ENCODE peak calls at places on chromosomes 3 and 15, in five cellular contexts. M is fibroblast of the aortic adventitia, T is WTC11, L is H9, C is cardiac muscle cell. E is an unnamed sample.

GRCh38 chr3:56702487-56703315 is 19.6 kb upstream of the TASOR start:
- DNase-seq in T (no peak), C (peak; percentile 86), M (peak; percentile 91), L (no peak), E (peak; percentile 46)

GRCh38 chr3:86245360-86245759 is 745.6 kb downstream of the VGLL3 start:
- DNase-seq in C (no peak), L (no peak), T (no peak), M (no peak), E (no peak)

GRCh38 chr3:133988631-133989161 is 41.0 kb downstream of the SLCO2A1 start:
- DNase-seq in C (no peak), L (peak; percentile 76), T (peak; percentile 31), M (no peak), E (no peak)

GRCh38 chr15:51341366-51342248 is at the start of gene GLDN:
- DNase-seq in M (no peak), T (peak; percentile 68), C (peak; percentile 28), L (peak; percentile 52), E (peak; percentile 20)

GRCh38 chr3:4735243-4735642 is 242.1 kb downstream of the ITPR1 start:
- DNase-seq in T (no peak), L (no peak), M (no peak), C (no peak), E (no peak)

GRCh38 chr3:61688307-61688695 is 126.9 kb downstream of the PTPRG start:
- DNase-seq in L (peak; percentile 96), C (no peak), T (peak; percentile 84), M (no peak), E (no peak)

GRCh38 chr3:45499529-45499928 is 95.0 kb upstream of the LIMD1 start:
- DNase-seq in L (no peak), T (no peak), C (peak; percentile 71), M (peak; percentile 76), E (no peak)

GRCh38 chr3:149572796-149573414 is 84.9 kb downstream of the WWTR1 start:
- DNase-seq in L (no peak), T (no peak), M (peak; percentile 87), C (peak; percentile 60), E (no peak)

GRCh38 chr15:72445426-72445825 is 28.7 kb upstream of the ARIH1 start:
- DNase-seq in M (no peak), L (no peak), C (peak; percentile 15), T (no peak), E (no peak)

GRCh38 chr15:45347033-45347432 is 31.3 kb downstream of the GATM start:
- DNase-seq in M (no peak), C (no peak), L (no peak), T (no peak), E (peak; percentile 12)

GRCh38 chr3:54014067-54014466 is 108.3 kb upstream of the CACNA2D3 start:
- DNase-seq in T (no peak), C (no peak), M (no peak), L (no peak), E (no peak)

GRCh38 chr3:53224026-53224425 is 31.8 kb downstream of the TKT start:
- DNase-seq in T (no peak), L (no peak), C (no peak), M (no peak), E (no peak)

GRCh38 chr3:8491246-8491645 is 10.4 kb upstream of the LMCD1 start:
- DNase-seq in L (no peak), M (no peak), C (no peak), T (no peak), E (no peak)

GRCh38 chr15:73985101-73985873 is 6.8 kb downstream of the STOML1 start:
- DNase-seq in C (peak; percentile 32), L (no peak), T (no peak), M (peak; percentile 55), E (no peak)

GRCh38 chr3:171334465-171334811 is 125.8 kb downstream of the TNIK start:
- DNase-seq in L (no peak), C (no peak), M (peak; percentile 51), T (no peak), E (peak; percentile 57)

GRCh38 chr15:74799255-74799842 is 13.3 kb upstream of the LMAN1L start:
- DNase-seq in T (no peak), M (no peak), L (no peak), C (no peak), E (no peak)

GRCh38 chr3:153734777-153735551 is 386.2 kb upstream of the ARHGEF26 start:
- DNase-seq in M (peak; percentile 55), L (no peak), T (no peak), C (peak; percentile 15), E (peak; percentile 52)

GRCh38 chr3:52217409-52217805 is 8.0 kb downstream of the TLR9 start:
- DNase-seq in T (no peak), L (peak; percentile 24), M (no peak), C (no peak), E (no peak)

GRCh38 chr15:45635191-45635638 is 386 bp downstream of the SQOR start:
- DNase-seq in C (no peak), L (peak; percentile 53), T (peak; percentile 64), M (peak; percentile 28), E (peak; percentile 85)

GRCh38 chr15:50083424-50084025 is 35.5 kb downstream of the ATP8B4 start:
- DNase-seq in L (no peak), T (no peak), M (no peak), C (no peak), E (no peak)

GRCh38 chr15:65870889-65871533 is 1.7 kb downstream of the RAB11A start:
- DNase-seq in L (no peak), C (peak; percentile 85), M (peak; percentile 80), T (no peak), E (peak; percentile 42)

GRCh38 chr15:55357774-55358173 is 38.8 kb downstream of the PIGB start:
- DNase-seq in C (peak; percentile 12), L (no peak), T (no peak), M (peak; percentile 47), E (no peak)

GRCh38 chr15:88621789-88622604 is 857 bp downstream of the AEN start:
- DNase-seq in M (peak; percentile 66), L (no peak), C (no peak), T (no peak), E (no peak)

GRCh38 chr3:98596902-98597500 is 3.6 kb upstream of the CPOX start:
- DNase-seq in C (peak; percentile 50), M (peak; percentile 55), L (no peak), T (no peak), E (peak; percentile 32)

GRCh38 chr3:128173849-128174248 is 20.6 kb downstream of the EEFSEC start:
- DNase-seq in M (no peak), L (peak; percentile 56), T (peak; percentile 25), C (no peak), E (no peak)

DNA sequence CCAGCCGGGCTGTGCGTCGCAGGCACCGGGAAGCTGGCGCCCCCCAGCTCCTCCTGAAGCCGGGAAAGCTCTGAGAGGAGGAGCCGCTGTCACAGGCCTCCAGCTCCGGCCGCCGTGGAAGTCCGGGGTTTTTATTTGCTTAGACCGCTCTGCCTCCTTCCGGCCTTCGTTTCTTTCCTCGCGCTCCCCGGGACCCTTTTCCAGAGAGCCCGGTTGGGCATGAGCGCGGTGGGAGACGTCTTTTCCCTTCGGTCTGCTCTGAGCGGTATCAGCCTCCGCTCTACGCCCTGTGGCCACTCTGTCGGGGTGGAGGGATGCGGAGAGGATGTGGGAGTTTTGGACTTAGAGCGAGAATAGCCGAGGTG is 559 bp downstream of the SENP5 start:
- DNase-seq in L (peak; percentile 32), M (peak; percentile 12), T (peak; percentile 28), C (no peak), E (peak; percentile 12)
- TF ChIP-seq CTCF in L (no peak), M (no peak), T (no peak), C (no peak), E (no peak)

GRCh38 chr15:81254277-81255265 is 57.9 kb downstream of the IL16 start:
- DNase-seq in T (no peak), M (peak; percentile 37), L (no peak), C (no peak), E (no peak)

GRCh38 chr15:81258455-81258854 is 61.8 kb downstream of the IL16 start:
- DNase-seq in T (no peak), L (no peak), C (no peak), M (no peak), E (no peak)

GRCh38 chr15:81255596-81255995 is 58.9 kb downstream of the IL16 start:
- DNase-seq in M (no peak), L (no peak), T (no peak), C (no peak), E (no peak)

GRCh38 chr15:81257435-81257834 is 60.8 kb downstream of the IL16 start:
- DNase-seq in T (no peak), C (no peak), L (no peak), M (no peak), E (no peak)

GRCh38 chr15:81256916-81257315 is 60.2 kb downstream of the IL16 start:
- DNase-seq in C (peak; percentile 74), T (no peak), L (no peak), M (peak; percentile 81), E (no peak)
- TF ChIP-seq CTCF in C (peak; percentile 61), T (peak; percentile 19), L (peak; percentile 58), M (peak; percentile 64), E (peak; percentile 19)

GRCh38 chr3:34015204-34016142 is 217.0 kb downstream of the PDCD6IP start:
- DNase-seq in M (peak; percentile 39), T (peak; percentile 46), C (peak; percentile 29), L (peak; percentile 43), E (no peak)
- TF ChIP-seq CTCF in M (peak; percentile 49), T (no peak), C (peak; percentile 39), L (peak; percentile 77), E (no peak)

DNA sequence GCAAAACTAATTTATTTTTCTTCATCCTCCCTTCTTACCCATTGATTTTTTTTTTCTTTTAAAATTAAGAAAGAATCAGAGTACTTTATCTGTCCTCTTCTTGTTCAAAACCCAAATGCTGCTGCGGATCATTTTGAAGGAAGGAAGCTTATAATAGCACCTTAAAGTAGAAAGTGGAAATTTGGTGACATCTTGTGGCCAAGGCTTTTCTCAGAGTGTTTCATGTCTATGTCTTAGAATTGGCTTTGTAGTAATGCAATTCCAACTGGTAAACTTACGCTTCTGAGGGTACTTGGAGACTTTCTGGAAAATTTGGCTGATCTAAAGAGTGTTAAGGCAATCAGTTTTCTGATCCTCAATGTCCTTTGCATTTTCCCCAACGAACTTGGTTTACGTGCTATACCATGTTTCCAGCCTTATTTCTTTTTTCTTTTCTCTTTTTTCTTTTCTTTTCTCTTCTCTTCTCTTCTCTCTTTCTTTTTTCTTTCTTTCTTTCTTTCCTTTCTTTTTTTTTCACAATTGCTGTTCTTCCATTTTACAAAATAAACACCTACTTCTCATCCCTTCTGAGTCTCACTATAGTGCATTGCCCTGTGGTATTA is 30.7 kb downstream of the C3orf38 start:
- DNase-seq in M (peak; percentile 72), T (no peak), L (no peak), C (peak; percentile 75), E (peak; percentile 13)
- TF ChIP-seq CTCF in M (peak; percentile 45), T (no peak), L (peak; percentile 61), C (peak; percentile 59), E (peak; percentile 18)

E was measured in Calu3.